ENCODE peak calls at places on chromosomes 1 and 21, in nine cellular contexts. One of them, this sample, is unnamed.

GRCh38 chr21:36260030-36260787 is 59.8 kb upstream of the MORC3 start:
- DNase-seq in body of pancreas: peak; percentile 55
- DNase-seq in K562: peak; percentile 62
- DNase-seq in heart left ventricle: no peak
- DNase-seq in mammary epithelial cell: peak; percentile 51
- DNase-seq in fibroblast of lung: peak; percentile 69
- DNase-seq in adrenal gland: peak; percentile 45
- DNase-seq in heart right ventricle: no peak
- DNase-seq in left lung: no peak
- DNase-seq in this sample: peak; percentile 83

GRCh38 chr1:33473900-33474299 is 1.5 kb downstream of the ZSCAN20 start:
- DNase-seq in body of pancreas: peak; percentile 27
- DNase-seq in K562: no peak
- DNase-seq in heart left ventricle: peak; percentile 49
- DNase-seq in mammary epithelial cell: no peak
- DNase-seq in fibroblast of lung: no peak
- DNase-seq in adrenal gland: peak; percentile 52
- DNase-seq in heart right ventricle: no peak
- DNase-seq in left lung: no peak
- DNase-seq in this sample: no peak

GRCh38 chr1:15885269-15885668 is 37.8 kb downstream of the SPEN start:
- DNase-seq in body of pancreas: no peak
- DNase-seq in K562: no peak
- DNase-seq in heart left ventricle: no peak
- DNase-seq in mammary epithelial cell: no peak
- DNase-seq in fibroblast of lung: no peak
- DNase-seq in adrenal gland: no peak
- DNase-seq in heart right ventricle: no peak
- DNase-seq in left lung: no peak
- DNase-seq in this sample: no peak

GRCh38 chr1:205354259-205354904 is 2.3 kb downstream of the KLHDC8A start:
- DNase-seq in body of pancreas: peak; percentile 68
- DNase-seq in K562: peak; percentile 71
- DNase-seq in heart left ventricle: peak; percentile 59
- DNase-seq in mammary epithelial cell: peak; percentile 42
- DNase-seq in fibroblast of lung: peak; percentile 64
- DNase-seq in adrenal gland: peak; percentile 63
- DNase-seq in heart right ventricle: no peak
- DNase-seq in left lung: no peak
- DNase-seq in this sample: peak; percentile 50

GRCh38 chr1:90402893-90403849 is 313.9 kb downstream of the BARHL2 start:
- DNase-seq in body of pancreas: peak; percentile 88
- DNase-seq in K562: no peak
- DNase-seq in heart left ventricle: no peak
- DNase-seq in mammary epithelial cell: peak; percentile 98
- DNase-seq in fibroblast of lung: peak; percentile 100
- DNase-seq in adrenal gland: no peak
- DNase-seq in heart right ventricle: no peak
- DNase-seq in left lung: peak; percentile 40
- DNase-seq in this sample: peak; percentile 91

GRCh38 chr1:31007462-31007991 is 58.0 kb downstream of the PUM1 start:
- DNase-seq in body of pancreas: no peak
- DNase-seq in K562: no peak
- DNase-seq in heart left ventricle: no peak
- DNase-seq in mammary epithelial cell: peak; percentile 82
- DNase-seq in fibroblast of lung: peak; percentile 95
- DNase-seq in adrenal gland: no peak
- DNase-seq in heart right ventricle: no peak
- DNase-seq in left lung: no peak
- DNase-seq in this sample: peak; percentile 80

GRCh38 chr1:197393105-197393504 is 125.1 kb downstream of the CRB1 start:
- DNase-seq in body of pancreas: no peak
- DNase-seq in K562: no peak
- DNase-seq in heart left ventricle: no peak
- DNase-seq in mammary epithelial cell: no peak
- DNase-seq in fibroblast of lung: no peak
- DNase-seq in adrenal gland: no peak
- DNase-seq in heart right ventricle: no peak
- DNase-seq in left lung: no peak
- DNase-seq in this sample: no peak

GRCh38 chr1:205849619-205850355 is at the start of gene PM20D1:
- DNase-seq in body of pancreas: peak; percentile 90
- DNase-seq in K562: peak; percentile 80
- DNase-seq in heart left ventricle: peak; percentile 86
- DNase-seq in mammary epithelial cell: no peak
- DNase-seq in fibroblast of lung: peak; percentile 70
- DNase-seq in adrenal gland: peak; percentile 75
- DNase-seq in heart right ventricle: peak; percentile 56
- DNase-seq in left lung: peak; percentile 75
- DNase-seq in this sample: no peak

GRCh38 chr21:23249760-23250159 is 2251.6 kb downstream of the NCAM2 start:
- DNase-seq in body of pancreas: no peak
- DNase-seq in K562: no peak
- DNase-seq in heart left ventricle: no peak
- DNase-seq in mammary epithelial cell: no peak
- DNase-seq in fibroblast of lung: no peak
- DNase-seq in adrenal gland: no peak
- DNase-seq in heart right ventricle: no peak
- DNase-seq in left lung: no peak
- DNase-seq in this sample: no peak

GRCh38 chr1:244699741-244700140 is 46.8 kb downstream of the DESI2 start:
- DNase-seq in body of pancreas: no peak
- DNase-seq in K562: no peak
- DNase-seq in heart left ventricle: no peak
- DNase-seq in mammary epithelial cell: no peak
- DNase-seq in fibroblast of lung: no peak
- DNase-seq in adrenal gland: no peak
- DNase-seq in heart right ventricle: no peak
- DNase-seq in left lung: no peak
- DNase-seq in this sample: no peak
- H3K36me3 ChIP-seq in body of pancreas: no peaks in the 10 kb centered on the region
- H3K36me3 ChIP-seq in K562: peaks cover 34% of the 10 kb centered on the region
- H3K36me3 ChIP-seq in heart left ventricle: no peaks in the 10 kb centered on the region
- H3K36me3 ChIP-seq in mammary epithelial cell: peaks cover 3% of the 10 kb centered on the region
- H3K36me3 ChIP-seq in fibroblast of lung: no peaks in the 10 kb centered on the region
- H3K36me3 ChIP-seq in adrenal gland: peaks cover 5% of the 10 kb centered on the region
- H3K36me3 ChIP-seq in heart right ventricle: peaks cover 74% of the 10 kb centered on the region
- H3K36me3 ChIP-seq in left lung: peaks cover 5% of the 10 kb centered on the region
- H3K36me3 ChIP-seq in this sample: peaks cover 34% of the 10 kb centered on the region

GRCh38 chr1:201586806-201587205 is 47.9 kb downstream of the NAV1 start:
- DNase-seq in body of pancreas: no peak
- DNase-seq in K562: no peak
- DNase-seq in heart left ventricle: no peak
- DNase-seq in mammary epithelial cell: no peak
- DNase-seq in fibroblast of lung: no peak
- DNase-seq in adrenal gland: no peak
- DNase-seq in heart right ventricle: no peak
- DNase-seq in left lung: no peak
- DNase-seq in this sample: no peak

GRCh38 chr1:201584510-201584991 is 45.6 kb downstream of the NAV1 start:
- DNase-seq in body of pancreas: no peak
- DNase-seq in K562: no peak
- DNase-seq in heart left ventricle: peak; percentile 35
- DNase-seq in mammary epithelial cell: no peak
- DNase-seq in fibroblast of lung: peak; percentile 85
- DNase-seq in adrenal gland: no peak
- DNase-seq in heart right ventricle: peak; percentile 68
- DNase-seq in left lung: no peak
- DNase-seq in this sample: no peak

GRCh38 chr1:201585099-201585498 is 46.2 kb downstream of the NAV1 start:
- DNase-seq in body of pancreas: no peak
- DNase-seq in K562: peak; percentile 31
- DNase-seq in heart left ventricle: no peak
- DNase-seq in mammary epithelial cell: no peak
- DNase-seq in fibroblast of lung: peak; percentile 73
- DNase-seq in adrenal gland: no peak
- DNase-seq in heart right ventricle: no peak
- DNase-seq in left lung: no peak
- DNase-seq in this sample: no peak

GRCh38 chr1:201587729-201588128 is 48.8 kb downstream of the NAV1 start:
- DNase-seq in body of pancreas: no peak
- DNase-seq in K562: no peak
- DNase-seq in heart left ventricle: no peak
- DNase-seq in mammary epithelial cell: no peak
- DNase-seq in fibroblast of lung: no peak
- DNase-seq in adrenal gland: no peak
- DNase-seq in heart right ventricle: no peak
- DNase-seq in left lung: no peak
- DNase-seq in this sample: no peak

DNA sequence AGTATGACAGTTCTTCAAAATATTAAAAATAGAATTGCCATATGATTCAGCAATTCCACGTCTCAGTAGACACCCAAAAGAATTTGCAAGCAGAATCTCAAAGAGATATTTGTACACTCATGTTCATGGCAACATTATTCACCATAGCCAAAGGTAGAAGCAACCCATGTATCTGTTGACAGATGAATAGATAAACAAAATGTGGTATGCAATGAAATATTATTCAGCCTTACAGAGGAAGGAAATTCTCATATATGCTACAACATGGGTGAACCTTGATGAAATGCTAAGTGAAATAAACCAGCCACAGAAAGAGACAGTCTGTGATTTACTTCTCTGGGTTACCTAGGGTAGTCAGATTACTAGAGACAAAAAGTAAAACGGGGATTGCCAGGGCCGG is 47.0 kb downstream of the NAV1 start:
- DNase-seq in body of pancreas: no peak
- DNase-seq in K562: no peak
- DNase-seq in heart left ventricle: no peak
- DNase-seq in mammary epithelial cell: no peak
- DNase-seq in fibroblast of lung: peak; percentile 29
- DNase-seq in adrenal gland: no peak
- DNase-seq in heart right ventricle: no peak
- DNase-seq in left lung: no peak
- DNase-seq in this sample: no peak
- H3K27ac ChIP-seq in body of pancreas: no peak overlapping the region
- H3K27ac ChIP-seq in K562: no peak overlapping the region
- H3K27ac ChIP-seq in heart left ventricle: no peak overlapping the region
- H3K27ac ChIP-seq in mammary epithelial cell: no peak overlapping the region
- H3K27ac ChIP-seq in fibroblast of lung: no peak overlapping the region
- H3K27ac ChIP-seq in adrenal gland: no peak overlapping the region
- H3K27ac ChIP-seq in heart right ventricle: no peak overlapping the region
- H3K27ac ChIP-seq in left lung: no peak overlapping the region
- H3K27ac ChIP-seq in this sample: no peak overlapping the region

GRCh38 chr1:46026531-46026930 is 105.9 kb downstream of the PIK3R3 start:
- DNase-seq in body of pancreas: no peak
- DNase-seq in K562: no peak
- DNase-seq in heart left ventricle: peak; percentile 61
- DNase-seq in mammary epithelial cell: no peak
- DNase-seq in fibroblast of lung: no peak
- DNase-seq in adrenal gland: no peak
- DNase-seq in heart right ventricle: no peak
- DNase-seq in left lung: no peak
- DNase-seq in this sample: no peak

GRCh38 chr1:46034601-46035516 is 97.6 kb downstream of the PIK3R3 start:
- DNase-seq in body of pancreas: no peak
- DNase-seq in K562: no peak
- DNase-seq in heart left ventricle: peak; percentile 46
- DNase-seq in mammary epithelial cell: no peak
- DNase-seq in fibroblast of lung: no peak
- DNase-seq in adrenal gland: no peak
- DNase-seq in heart right ventricle: no peak
- DNase-seq in left lung: no peak
- DNase-seq in this sample: no peak

GRCh38 chr1:46027788-46028573 is 104.4 kb downstream of the PIK3R3 start:
- DNase-seq in body of pancreas: no peak
- DNase-seq in K562: no peak
- DNase-seq in heart left ventricle: peak; percentile 43
- DNase-seq in mammary epithelial cell: no peak
- DNase-seq in fibroblast of lung: no peak
- DNase-seq in adrenal gland: no peak
- DNase-seq in heart right ventricle: no peak
- DNase-seq in left lung: no peak
- DNase-seq in this sample: no peak

GRCh38 chr1:46030074-46030870 is 102.2 kb downstream of the PIK3R3 start:
- DNase-seq in body of pancreas: no peak
- DNase-seq in K562: no peak
- DNase-seq in heart left ventricle: no peak
- DNase-seq in mammary epithelial cell: no peak
- DNase-seq in fibroblast of lung: no peak
- DNase-seq in adrenal gland: no peak
- DNase-seq in heart right ventricle: no peak
- DNase-seq in left lung: no peak
- DNase-seq in this sample: no peak

GRCh38 chr1:46030876-46031660 is 101.4 kb downstream of the PIK3R3 start:
- DNase-seq in body of pancreas: peak; percentile 54
- DNase-seq in K562: no peak
- DNase-seq in heart left ventricle: no peak
- DNase-seq in mammary epithelial cell: no peak
- DNase-seq in fibroblast of lung: no peak
- DNase-seq in adrenal gland: no peak
- DNase-seq in heart right ventricle: no peak
- DNase-seq in left lung: no peak
- DNase-seq in this sample: no peak
- H3K36me3 ChIP-seq in body of pancreas: peaks cover 1% of the 10 kb centered on the region
- H3K36me3 ChIP-seq in K562: peaks cover 56% of the 10 kb centered on the region
- H3K36me3 ChIP-seq in heart left ventricle: peaks cover 12% of the 10 kb centered on the region
- H3K36me3 ChIP-seq in mammary epithelial cell: no peaks in the 10 kb centered on the region
- H3K36me3 ChIP-seq in fibroblast of lung: peaks cover 13% of the 10 kb centered on the region
- H3K36me3 ChIP-seq in adrenal gland: peaks cover 6% of the 10 kb centered on the region
- H3K36me3 ChIP-seq in heart right ventricle: peaks cover 38% of the 10 kb centered on the region
- H3K36me3 ChIP-seq in left lung: no peaks in the 10 kb centered on the region
- H3K36me3 ChIP-seq in this sample: peaks cover 54% of the 10 kb centered on the region

DNA sequence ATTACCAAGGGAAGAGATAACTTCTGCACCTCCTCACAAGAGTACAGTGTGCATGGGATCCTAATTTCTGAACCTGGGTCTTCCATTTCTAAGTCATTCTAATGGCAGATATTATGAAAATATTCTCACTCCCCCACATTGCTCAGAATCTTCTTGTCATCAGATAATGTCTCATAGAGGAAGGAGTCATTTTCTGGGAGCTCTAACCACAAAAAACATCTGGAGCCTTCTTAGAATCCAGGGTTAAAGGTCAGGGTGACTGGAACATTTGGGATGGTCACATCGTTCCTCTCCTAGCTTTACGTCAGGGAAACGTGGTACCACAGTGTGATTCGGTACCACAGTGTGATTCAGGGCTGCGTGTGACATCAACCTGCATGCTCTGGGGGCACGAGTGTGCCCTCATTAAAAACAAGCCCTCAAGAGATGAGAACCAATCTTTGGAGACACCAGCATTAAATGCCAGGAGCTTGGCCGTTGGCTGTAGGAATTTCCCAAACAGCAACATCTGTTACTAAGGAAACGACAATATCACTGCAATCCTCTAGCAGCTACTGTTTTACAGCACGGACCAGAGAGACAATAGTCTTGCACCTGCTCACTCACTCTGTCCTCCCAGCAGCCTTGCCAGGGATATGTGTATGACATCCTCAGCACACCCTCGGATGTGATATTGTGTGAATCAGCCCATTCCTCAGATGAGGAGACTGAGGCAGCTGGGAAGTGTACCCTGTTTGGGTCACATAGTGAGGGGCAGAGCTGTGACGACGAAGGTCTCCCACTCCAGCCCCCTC is 179.1 kb downstream of the PSMG1 start:
- DNase-seq in body of pancreas: no peak
- DNase-seq in K562: no peak
- DNase-seq in heart left ventricle: no peak
- DNase-seq in mammary epithelial cell: no peak
- DNase-seq in fibroblast of lung: peak; percentile 39
- DNase-seq in adrenal gland: no peak
- DNase-seq in heart right ventricle: no peak
- DNase-seq in left lung: peak; percentile 72
- DNase-seq in this sample: no peak
- H3K27ac ChIP-seq in body of pancreas: peak overlapping the region; percentile 34
- H3K27ac ChIP-seq in K562: no peak overlapping the region
- H3K27ac ChIP-seq in heart left ventricle: peak overlapping the region; percentile 75
- H3K27ac ChIP-seq in mammary epithelial cell: no peak overlapping the region
- H3K27ac ChIP-seq in fibroblast of lung: peak overlapping the region; percentile 82
- H3K27ac ChIP-seq in adrenal gland: peak overlapping the region; percentile 47
- H3K27ac ChIP-seq in heart right ventricle: peak overlapping the region; percentile 92
- H3K27ac ChIP-seq in left lung: peak overlapping the region; percentile 86
- H3K27ac ChIP-seq in this sample: no peak overlapping the region